ENCODE peak calls at places on chromosomes 7 and 10, in ten cellular contexts. One of them, this sample, is unnamed. For H3K9me3 and H3K4me1, the result is how much of the 10 kb centered on the place peaks cover.

GRCh38 chr7:936131-937054 is 18.1 kb downstream of the ADAP1 start:
- DNase-seq in stomach: no peak
- DNase-seq in effector memory CD4-positive, alpha-beta T cell: no peak
- DNase-seq in sigmoid colon: peak
- DNase-seq in CD8-positive, alpha-beta T cell: no peak
- DNase-seq in CD8-positive, alpha-beta memory T cell: no peak
- DNase-seq in adrenal gland: no peak
- DNase-seq in IMR-90: peak
- DNase-seq in neuronal stem cell: no peak
- DNase-seq in upper lobe of left lung: no peak
- DNase-seq in this sample: peak

GRCh38 chr10:69061305-69062161 is 26.4 kb upstream of the SRGN start:
- DNase-seq in upper lobe of left lung: peak
- DNase-seq in CD8-positive, alpha-beta T cell: peak
- DNase-seq in effector memory CD4-positive, alpha-beta T cell: no peak
- DNase-seq in sigmoid colon: peak
- DNase-seq in neuronal stem cell: no peak
- DNase-seq in stomach: peak
- DNase-seq in IMR-90: peak
- DNase-seq in adrenal gland: peak
- DNase-seq in CD8-positive, alpha-beta memory T cell: peak
- DNase-seq in this sample: peak

GRCh38 chr10:78129211-78129610 is 95.5 kb downstream of the RPS24 start:
- DNase-seq in neuronal stem cell: no peak
- DNase-seq in sigmoid colon: no peak
- DNase-seq in stomach: no peak
- DNase-seq in IMR-90: no peak
- DNase-seq in effector memory CD4-positive, alpha-beta T cell: no peak
- DNase-seq in CD8-positive, alpha-beta T cell: no peak
- DNase-seq in CD8-positive, alpha-beta memory T cell: no peak
- DNase-seq in adrenal gland: no peak
- DNase-seq in upper lobe of left lung: no peak
- DNase-seq in this sample: no peak

GRCh38 chr10:131083915-131084790 is 227.4 kb downstream of the TCERG1L start:
- DNase-seq in sigmoid colon: peak
- DNase-seq in IMR-90: no peak
- DNase-seq in CD8-positive, alpha-beta T cell: no peak
- DNase-seq in effector memory CD4-positive, alpha-beta T cell: no peak
- DNase-seq in neuronal stem cell: no peak
- DNase-seq in adrenal gland: no peak
- DNase-seq in upper lobe of left lung: no peak
- DNase-seq in stomach: no peak
- DNase-seq in CD8-positive, alpha-beta memory T cell: no peak
- DNase-seq in this sample: no peak

GRCh38 chr10:25641576-25641975 is 292.5 kb upstream of the MYO3A start:
- DNase-seq in effector memory CD4-positive, alpha-beta T cell: no peak
- DNase-seq in CD8-positive, alpha-beta T cell: no peak
- DNase-seq in CD8-positive, alpha-beta memory T cell: no peak
- DNase-seq in stomach: no peak
- DNase-seq in sigmoid colon: no peak
- DNase-seq in IMR-90: no peak
- DNase-seq in upper lobe of left lung: no peak
- DNase-seq in neuronal stem cell: no peak
- DNase-seq in adrenal gland: no peak
- DNase-seq in this sample: no peak

GRCh38 chr10:104641150-104642000 is at the start of gene SORCS3:
- DNase-seq in effector memory CD4-positive, alpha-beta T cell: no peak
- DNase-seq in CD8-positive, alpha-beta memory T cell: no peak
- DNase-seq in CD8-positive, alpha-beta T cell: no peak
- DNase-seq in IMR-90: no peak
- DNase-seq in adrenal gland: no peak
- DNase-seq in stomach: no peak
- DNase-seq in sigmoid colon: no peak
- DNase-seq in upper lobe of left lung: no peak
- DNase-seq in neuronal stem cell: peak
- DNase-seq in this sample: no peak

GRCh38 chr7:73433924-73434700 is 534 bp downstream of the FZD9 start:
- DNase-seq in CD8-positive, alpha-beta memory T cell: no peak
- DNase-seq in adrenal gland: no peak
- DNase-seq in sigmoid colon: no peak
- DNase-seq in neuronal stem cell: no peak
- DNase-seq in upper lobe of left lung: no peak
- DNase-seq in CD8-positive, alpha-beta T cell: no peak
- DNase-seq in stomach: no peak
- DNase-seq in IMR-90: no peak
- DNase-seq in effector memory CD4-positive, alpha-beta T cell: no peak
- DNase-seq in this sample: no peak

GRCh38 chr10:113493195-113493594 is 59.7 kb upstream of the HABP2 start:
- DNase-seq in neuronal stem cell: no peak
- DNase-seq in CD8-positive, alpha-beta memory T cell: no peak
- DNase-seq in upper lobe of left lung: no peak
- DNase-seq in IMR-90: peak
- DNase-seq in effector memory CD4-positive, alpha-beta T cell: no peak
- DNase-seq in adrenal gland: no peak
- DNase-seq in sigmoid colon: no peak
- DNase-seq in CD8-positive, alpha-beta T cell: no peak
- DNase-seq in stomach: no peak
- DNase-seq in this sample: no peak

GRCh38 chr7:117665393-117665792 is 185.6 kb downstream of the CFTR start:
- DNase-seq in CD8-positive, alpha-beta T cell: no peak
- DNase-seq in IMR-90: peak
- DNase-seq in sigmoid colon: no peak
- DNase-seq in effector memory CD4-positive, alpha-beta T cell: no peak
- DNase-seq in CD8-positive, alpha-beta memory T cell: no peak
- DNase-seq in neuronal stem cell: no peak
- DNase-seq in stomach: no peak
- DNase-seq in adrenal gland: no peak
- DNase-seq in upper lobe of left lung: no peak
- DNase-seq in this sample: no peak

GRCh38 chr10:72263613-72264241 is 10.0 kb upstream of the DDIT4 start:
- DNase-seq in sigmoid colon: no peak
- DNase-seq in upper lobe of left lung: peak
- DNase-seq in effector memory CD4-positive, alpha-beta T cell: no peak
- DNase-seq in neuronal stem cell: no peak
- DNase-seq in IMR-90: no peak
- DNase-seq in stomach: peak
- DNase-seq in adrenal gland: no peak
- DNase-seq in CD8-positive, alpha-beta memory T cell: peak
- DNase-seq in CD8-positive, alpha-beta T cell: no peak
- DNase-seq in this sample: peak

GRCh38 chr10:129106314-129106713 is 360.7 kb upstream of the MGMT start:
- DNase-seq in adrenal gland: no peak
- DNase-seq in upper lobe of left lung: no peak
- DNase-seq in neuronal stem cell: no peak
- DNase-seq in effector memory CD4-positive, alpha-beta T cell: no peak
- DNase-seq in stomach: no peak
- DNase-seq in CD8-positive, alpha-beta memory T cell: no peak
- DNase-seq in CD8-positive, alpha-beta T cell: no peak
- DNase-seq in IMR-90: no peak
- DNase-seq in sigmoid colon: no peak
- DNase-seq in this sample: no peak
- H3K9me3 ChIP-seq in adrenal gland: under half
- H3K9me3 ChIP-seq in upper lobe of left lung: under half
- H3K9me3 ChIP-seq in neuronal stem cell: under half
- H3K9me3 ChIP-seq in effector memory CD4-positive, alpha-beta T cell: under half
- H3K9me3 ChIP-seq in stomach: under half
- H3K9me3 ChIP-seq in CD8-positive, alpha-beta memory T cell: under half
- H3K9me3 ChIP-seq in CD8-positive, alpha-beta T cell: under half
- H3K9me3 ChIP-seq in IMR-90: under half
- H3K9me3 ChIP-seq in sigmoid colon: under half
- H3K9me3 ChIP-seq in this sample: under half

DNA sequence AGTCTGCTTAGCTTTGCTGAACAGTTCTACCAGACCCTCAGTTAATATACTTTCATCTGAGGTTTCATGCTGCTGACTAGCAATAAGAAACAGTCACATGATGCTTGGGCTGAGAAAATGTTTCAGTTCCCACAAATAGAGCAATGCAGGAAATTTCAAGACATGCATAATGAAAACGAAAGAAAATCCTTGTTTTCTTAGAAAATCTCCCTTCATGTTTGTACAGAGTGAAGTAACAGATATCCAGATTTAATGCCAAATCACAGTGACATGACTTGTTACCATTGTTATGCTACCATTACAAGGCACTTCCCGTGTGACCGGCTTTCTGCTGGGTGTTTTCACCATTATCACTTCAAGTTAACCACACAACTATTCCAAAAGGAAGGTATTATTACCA is 121.7 kb downstream of the DOCK4 start:
- DNase-seq in neuronal stem cell: no peak
- DNase-seq in effector memory CD4-positive, alpha-beta T cell: no peak
- DNase-seq in IMR-90: peak
- DNase-seq in CD8-positive, alpha-beta memory T cell: no peak
- DNase-seq in CD8-positive, alpha-beta T cell: no peak
- DNase-seq in adrenal gland: no peak
- DNase-seq in sigmoid colon: no peak
- DNase-seq in upper lobe of left lung: peak
- DNase-seq in stomach: peak
- DNase-seq in this sample: no peak
- H3K4me1 ChIP-seq in neuronal stem cell: under half
- H3K4me1 ChIP-seq in effector memory CD4-positive, alpha-beta T cell: under half
- H3K4me1 ChIP-seq in IMR-90: under half
- H3K4me1 ChIP-seq in CD8-positive, alpha-beta memory T cell: under half
- H3K4me1 ChIP-seq in CD8-positive, alpha-beta T cell: under half
- H3K4me1 ChIP-seq in adrenal gland: under half
- H3K4me1 ChIP-seq in sigmoid colon: under half
- H3K4me1 ChIP-seq in upper lobe of left lung: under half
- H3K4me1 ChIP-seq in stomach: under half
- H3K4me1 ChIP-seq in this sample: under half

DNA sequence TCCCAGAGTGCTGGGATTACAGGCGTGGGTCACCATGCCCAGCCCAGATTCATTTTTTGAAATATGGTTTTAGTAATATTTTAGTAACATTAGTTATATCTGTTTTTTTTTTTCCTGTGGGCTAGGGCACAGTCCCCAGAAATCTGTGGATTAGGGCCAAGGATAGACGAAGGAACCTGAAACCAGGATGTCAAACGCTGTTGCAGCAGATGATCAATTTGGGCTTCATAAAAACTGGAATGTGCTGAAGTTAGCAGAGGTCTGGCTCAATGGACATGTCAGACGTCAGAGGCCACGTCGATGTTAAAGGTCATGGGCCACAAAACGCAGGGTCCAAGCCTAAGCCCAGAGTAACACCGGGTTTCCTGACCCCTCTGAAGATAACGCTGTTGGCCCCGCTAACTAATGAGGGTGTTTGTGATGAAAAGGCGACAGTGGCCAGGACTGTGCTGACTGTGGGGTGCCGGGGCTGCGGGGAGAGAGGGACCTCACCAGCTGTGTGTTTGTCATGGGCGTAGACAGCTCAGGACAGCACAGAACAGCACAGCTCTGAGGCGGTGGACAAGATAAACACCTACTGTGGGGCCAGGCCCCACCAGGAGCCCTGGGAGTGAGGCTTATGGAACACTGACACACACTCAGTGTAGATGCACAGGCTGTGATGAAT is 23.8 kb upstream of the GTPBP4 start:
- DNase-seq in neuronal stem cell: no peak
- DNase-seq in upper lobe of left lung: no peak
- DNase-seq in IMR-90: no peak
- DNase-seq in CD8-positive, alpha-beta T cell: no peak
- DNase-seq in effector memory CD4-positive, alpha-beta T cell: no peak
- DNase-seq in stomach: no peak
- DNase-seq in adrenal gland: no peak
- DNase-seq in CD8-positive, alpha-beta memory T cell: no peak
- DNase-seq in sigmoid colon: no peak
- DNase-seq in this sample: peak
- H3K9me3 ChIP-seq in neuronal stem cell: under half
- H3K9me3 ChIP-seq in upper lobe of left lung: under half
- H3K9me3 ChIP-seq in IMR-90: under half
- H3K9me3 ChIP-seq in CD8-positive, alpha-beta T cell: under half
- H3K9me3 ChIP-seq in effector memory CD4-positive, alpha-beta T cell: under half
- H3K9me3 ChIP-seq in stomach: under half
- H3K9me3 ChIP-seq in adrenal gland: under half
- H3K9me3 ChIP-seq in CD8-positive, alpha-beta memory T cell: under half
- H3K9me3 ChIP-seq in sigmoid colon: under half
- H3K9me3 ChIP-seq in this sample: under half

DNA sequence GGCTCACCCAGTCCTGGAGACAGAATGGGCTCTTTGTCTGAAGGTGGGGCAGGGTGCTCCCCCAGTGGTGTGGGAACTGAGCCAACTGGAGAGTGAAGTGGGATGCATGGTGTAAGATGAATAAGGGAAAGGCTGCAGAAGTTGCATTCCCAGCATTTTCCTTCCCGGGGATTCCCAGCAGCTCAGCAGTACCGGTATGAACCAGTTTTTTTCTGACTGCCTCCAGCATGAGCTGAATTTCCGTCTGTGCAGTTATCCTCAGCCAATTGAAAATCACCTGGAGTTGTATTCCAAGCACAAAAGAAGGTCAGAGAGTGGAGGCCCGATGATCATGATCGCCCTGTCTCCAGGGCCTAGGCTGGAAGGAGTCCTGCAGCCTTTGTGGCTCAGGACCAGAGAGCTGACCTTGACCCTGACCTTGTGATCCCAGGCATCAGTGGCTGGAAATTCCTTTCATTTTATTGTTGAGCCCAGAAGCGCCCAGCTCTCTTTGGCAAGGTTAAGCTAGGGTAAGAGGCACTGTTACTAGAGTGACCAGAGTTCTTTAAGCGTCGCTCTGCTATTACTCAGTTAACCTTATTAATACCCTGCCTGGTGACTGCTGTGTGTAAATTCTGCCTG is 33.4 kb downstream of the OGDH start:
- DNase-seq in sigmoid colon: no peak
- DNase-seq in IMR-90: peak
- DNase-seq in effector memory CD4-positive, alpha-beta T cell: no peak
- DNase-seq in stomach: no peak
- DNase-seq in adrenal gland: peak
- DNase-seq in neuronal stem cell: peak
- DNase-seq in CD8-positive, alpha-beta T cell: no peak
- DNase-seq in CD8-positive, alpha-beta memory T cell: no peak
- DNase-seq in upper lobe of left lung: peak
- DNase-seq in this sample: no peak
- H3K4me1 ChIP-seq in sigmoid colon: under half
- H3K4me1 ChIP-seq in IMR-90: under half
- H3K4me1 ChIP-seq in effector memory CD4-positive, alpha-beta T cell: half or more
- H3K4me1 ChIP-seq in stomach: under half
- H3K4me1 ChIP-seq in adrenal gland: under half
- H3K4me1 ChIP-seq in neuronal stem cell: under half
- H3K4me1 ChIP-seq in CD8-positive, alpha-beta T cell: half or more
- H3K4me1 ChIP-seq in CD8-positive, alpha-beta memory T cell: half or more
- H3K4me1 ChIP-seq in upper lobe of left lung: half or more
- H3K4me1 ChIP-seq in this sample: half or more

This sample was measured in upper lobe of right lung.